ENCODE peak calls at places on chromosomes 7 and 10, in seven cellular contexts. One of them, this sample, is unnamed.

GRCh38 chr7:157009170-157009777 is 1.2 kb downstream of the MNX1 start:
- DNase-seq in heart left ventricle: no peak
- DNase-seq in fibroblast of the aortic adventitia: no peak
- DNase-seq in HTR-8/SVneo: no peak
- DNase-seq in activated CD4-positive, alpha-beta T cell treated with anti-CD3 and anti-CD28 coated beads for 1 hour: no peak
- DNase-seq in mammary epithelial cell: peak; percentile 37
- DNase-seq in EL: no peak
- DNase-seq in this sample: no peak

GRCh38 chr7:134632937-134633540 is 13.6 kb upstream of the BPGM start:
- DNase-seq in fibroblast of the aortic adventitia: peak; percentile 73
- DNase-seq in mammary epithelial cell: peak; percentile 57
- DNase-seq in EL: peak; percentile 51
- DNase-seq in heart left ventricle: no peak
- DNase-seq in activated CD4-positive, alpha-beta T cell treated with anti-CD3 and anti-CD28 coated beads for 1 hour: no peak
- DNase-seq in HTR-8/SVneo: peak; percentile 10
- DNase-seq in this sample: no peak

GRCh38 chr10:15342970-15343369 is 28.1 kb downstream of the FAM171A1 start:
- DNase-seq in activated CD4-positive, alpha-beta T cell treated with anti-CD3 and anti-CD28 coated beads for 1 hour: no peak
- DNase-seq in heart left ventricle: no peak
- DNase-seq in fibroblast of the aortic adventitia: no peak
- DNase-seq in HTR-8/SVneo: no peak
- DNase-seq in mammary epithelial cell: no peak
- DNase-seq in EL: no peak
- DNase-seq in this sample: no peak

GRCh38 chr10:79241990-79242619 is 105.2 kb upstream of the PPIF start:
- DNase-seq in activated CD4-positive, alpha-beta T cell treated with anti-CD3 and anti-CD28 coated beads for 1 hour: no peak
- DNase-seq in mammary epithelial cell: peak; percentile 71
- DNase-seq in EL: peak; percentile 74
- DNase-seq in fibroblast of the aortic adventitia: peak; percentile 31
- DNase-seq in HTR-8/SVneo: peak; percentile 83
- DNase-seq in heart left ventricle: peak; percentile 88
- DNase-seq in this sample: no peak

GRCh38 chr10:61834519-61834918 is 67.0 kb upstream of the ARID5B start:
- DNase-seq in mammary epithelial cell: no peak
- DNase-seq in EL: no peak
- DNase-seq in fibroblast of the aortic adventitia: no peak
- DNase-seq in heart left ventricle: no peak
- DNase-seq in HTR-8/SVneo: no peak
- DNase-seq in activated CD4-positive, alpha-beta T cell treated with anti-CD3 and anti-CD28 coated beads for 1 hour: no peak
- DNase-seq in this sample: no peak

GRCh38 chr7:1697499-1698125 is 27.5 kb downstream of the ELFN1 start:
- DNase-seq in HTR-8/SVneo: no peak
- DNase-seq in heart left ventricle: peak; percentile 19
- DNase-seq in activated CD4-positive, alpha-beta T cell treated with anti-CD3 and anti-CD28 coated beads for 1 hour: no peak
- DNase-seq in fibroblast of the aortic adventitia: no peak
- DNase-seq in mammary epithelial cell: no peak
- DNase-seq in EL: no peak
- DNase-seq in this sample: peak; percentile 18

GRCh38 chr10:91435241-91435640 is 25.1 kb downstream of the HECTD2 start:
- DNase-seq in EL: no peak
- DNase-seq in heart left ventricle: no peak
- DNase-seq in fibroblast of the aortic adventitia: no peak
- DNase-seq in mammary epithelial cell: no peak
- DNase-seq in HTR-8/SVneo: no peak
- DNase-seq in activated CD4-positive, alpha-beta T cell treated with anti-CD3 and anti-CD28 coated beads for 1 hour: no peak
- DNase-seq in this sample: no peak

GRCh38 chr7:76060842-76061241 is 12.9 kb downstream of the MDH2 start:
- DNase-seq in heart left ventricle: peak; percentile 84
- DNase-seq in activated CD4-positive, alpha-beta T cell treated with anti-CD3 and anti-CD28 coated beads for 1 hour: no peak
- DNase-seq in HTR-8/SVneo: no peak
- DNase-seq in EL: no peak
- DNase-seq in mammary epithelial cell: no peak
- DNase-seq in fibroblast of the aortic adventitia: peak; percentile 44
- DNase-seq in this sample: no peak

GRCh38 chr7:87216701-87217508 is 2.6 kb downstream of the TMEM243 start:
- DNase-seq in HTR-8/SVneo: no peak
- DNase-seq in fibroblast of the aortic adventitia: no peak
- DNase-seq in EL: no peak
- DNase-seq in activated CD4-positive, alpha-beta T cell treated with anti-CD3 and anti-CD28 coated beads for 1 hour: no peak
- DNase-seq in heart left ventricle: no peak
- DNase-seq in mammary epithelial cell: no peak
- DNase-seq in this sample: no peak

GRCh38 chr10:98596404-98596803 is 149.7 kb upstream of the HPS1 start:
- DNase-seq in mammary epithelial cell: no peak
- DNase-seq in activated CD4-positive, alpha-beta T cell treated with anti-CD3 and anti-CD28 coated beads for 1 hour: no peak
- DNase-seq in fibroblast of the aortic adventitia: no peak
- DNase-seq in HTR-8/SVneo: no peak
- DNase-seq in heart left ventricle: no peak
- DNase-seq in EL: no peak
- DNase-seq in this sample: no peak

GRCh38 chr7:64308019-64308275 is 5.8 kb upstream of the ZNF736 start:
- DNase-seq in HTR-8/SVneo: no peak
- DNase-seq in activated CD4-positive, alpha-beta T cell treated with anti-CD3 and anti-CD28 coated beads for 1 hour: no peak
- DNase-seq in mammary epithelial cell: no peak
- DNase-seq in fibroblast of the aortic adventitia: no peak
- DNase-seq in EL: no peak
- DNase-seq in heart left ventricle: no peak
- DNase-seq in this sample: peak; percentile 13

This sample was measured in type B pancreatic cell.